ENCODE peak calls at places on chromosomes 1 and 21, in five cellular contexts. One of them, this sample, is unnamed.

GRCh38 chr1:6180578-6181311 is 624 bp upstream of the CHD5 start:
- DNase-seq in neuronal stem cell: no peak
- DNase-seq in IMR-90: no peak
- DNase-seq in NCI-H1417: peak; percentile 10
- DNase-seq in EL: no peak
- DNase-seq in this sample: peak; percentile 30

GRCh38 chr21:15062566-15062965 is 2.2 kb downstream of the NRIP1 start:
- DNase-seq in NCI-H1417: no peak
- DNase-seq in neuronal stem cell: no peak
- DNase-seq in EL: no peak
- DNase-seq in IMR-90: no peak
- DNase-seq in this sample: peak; percentile 26

GRCh38 chr1:147618077-147618569 is 52.2 kb downstream of the ACP6 start:
- DNase-seq in IMR-90: peak; percentile 24
- DNase-seq in NCI-H1417: no peak
- DNase-seq in EL: no peak
- DNase-seq in neuronal stem cell: no peak
- DNase-seq in this sample: no peak

GRCh38 chr1:155071701-155072100 is 6.9 kb upstream of the EFNA3 start:
- DNase-seq in EL: no peak
- DNase-seq in neuronal stem cell: peak; percentile 76
- DNase-seq in NCI-H1417: peak; percentile 69
- DNase-seq in IMR-90: no peak
- DNase-seq in this sample: no peak

GRCh38 chr1:181936768-181937581 is 124.5 kb downstream of the ZNF648 start:
- DNase-seq in NCI-H1417: peak; percentile 88
- DNase-seq in IMR-90: no peak
- DNase-seq in EL: peak; percentile 15
- DNase-seq in neuronal stem cell: peak; percentile 61
- DNase-seq in this sample: peak; percentile 38

GRCh38 chr1:53506355-53507050 is 47.3 kb downstream of the DMRTB1 start:
- DNase-seq in neuronal stem cell: no peak
- DNase-seq in EL: no peak
- DNase-seq in NCI-H1417: no peak
- DNase-seq in IMR-90: no peak
- DNase-seq in this sample: no peak

GRCh38 chr1:197272791-197273190 is 4.7 kb downstream of the CRB1 start:
- DNase-seq in neuronal stem cell: no peak
- DNase-seq in IMR-90: no peak
- DNase-seq in EL: peak; percentile 12
- DNase-seq in NCI-H1417: no peak
- DNase-seq in this sample: peak; percentile 20

GRCh38 chr1:160550572-160551034 is 27.5 kb upstream of the SLAMF6 start:
- DNase-seq in IMR-90: no peak
- DNase-seq in EL: no peak
- DNase-seq in neuronal stem cell: no peak
- DNase-seq in NCI-H1417: no peak
- DNase-seq in this sample: no peak

GRCh38 chr1:200180821-200181220 is 153.3 kb downstream of the NR5A2 start:
- DNase-seq in EL: peak; percentile 77
- DNase-seq in NCI-H1417: no peak
- DNase-seq in neuronal stem cell: no peak
- DNase-seq in IMR-90: peak; percentile 59
- DNase-seq in this sample: peak; percentile 86

GRCh38 chr1:34407140-34407539 is 230.4 kb downstream of the C1orf94 start:
- DNase-seq in neuronal stem cell: no peak
- DNase-seq in EL: no peak
- DNase-seq in IMR-90: no peak
- DNase-seq in NCI-H1417: no peak
- DNase-seq in this sample: peak; percentile 77

GRCh38 chr1:35441926-35442579 is 115.2 kb downstream of the KIAA0319L start:
- DNase-seq in IMR-90: no peak
- DNase-seq in EL: no peak
- DNase-seq in neuronal stem cell: no peak
- DNase-seq in NCI-H1417: no peak
- DNase-seq in this sample: no peak

GRCh38 chr1:20216574-20216973 is 30.3 kb upstream of the PLA2G2C start:
- DNase-seq in NCI-H1417: no peak
- DNase-seq in IMR-90: peak; percentile 10
- DNase-seq in neuronal stem cell: no peak
- DNase-seq in EL: peak; percentile 28
- DNase-seq in this sample: peak; percentile 40

GRCh38 chr1:149933208-149933607 is 3.5 kb downstream of the MTMR11 start:
- DNase-seq in neuronal stem cell: no peak
- DNase-seq in NCI-H1417: no peak
- DNase-seq in EL: no peak
- DNase-seq in IMR-90: no peak
- DNase-seq in this sample: no peak

GRCh38 chr1:220290163-220290761 is 18.0 kb upstream of the RAB3GAP2 start:
- DNase-seq in NCI-H1417: no peak
- DNase-seq in neuronal stem cell: no peak
- DNase-seq in IMR-90: no peak
- DNase-seq in EL: no peak
- DNase-seq in this sample: no peak

GRCh38 chr1:212628056-212628455 is 19.5 kb downstream of the ATF3 start:
- DNase-seq in NCI-H1417: no peak
- DNase-seq in EL: no peak
- DNase-seq in IMR-90: no peak
- DNase-seq in neuronal stem cell: no peak
- DNase-seq in this sample: no peak

This sample was measured in GM23248.